ENCODE peak calls at places on chromosomes 16 and 17, in ten cellular contexts. U is tibial nerve; T is mammary epithelial cell; X is CD4-positive, alpha-beta T cell; P is H1; Q is heart left ventricle; E is H9; S is MCF 10A; J is breast epithelium; Z is uterus. D is an unnamed sample.

GRCh38 chr16:50653056-50653455 is 28.1 kb downstream of the SNX20 start:
- DNase-seq in U (no peak), T (no peak), X (no peak), P (no peak), Q (no peak), E (no peak), S (no peak), J (no peak), Z (no peak), D (no peak)

GRCh38 chr17:43671075-43671692 is 9.5 kb upstream of the MEOX1 start:
- DNase-seq in U (no peak), T (no peak), X (no peak), P (no peak), Q (peak; percentile 36), E (no peak), S (peak; percentile 48), J (no peak), Z (peak; percentile 48), D (no peak)

GRCh38 chr17:35729405-35729833 is 2.0 kb upstream of the RASL10B start:
- DNase-seq in U (no peak), T (no peak), X (no peak), P (no peak), Q (no peak), E (no peak), S (no peak), J (no peak), Z (no peak), D (no peak)

GRCh38 chr16:67846320-67847063 is at the start of gene NUTF2:
- DNase-seq in U (peak; percentile 91), T (peak; percentile 93), X (peak; percentile 94), P (peak; percentile 92), Q (peak; percentile 98), E (peak; percentile 99), S (peak; percentile 95), J (peak; percentile 92), Z (peak; percentile 96), D (peak; percentile 98)

GRCh38 chr16:50399411-50399810 is 30.6 kb upstream of the BRD7 start:
- DNase-seq in U (no peak), T (no peak), X (no peak), P (no peak), Q (no peak), E (no peak), S (no peak), J (no peak), Z (no peak), D (no peak)

GRCh38 chr16:88072571-88073001 is 121.4 kb downstream of the BANP start:
- DNase-seq in U (no peak), T (no peak), X (no peak), P (no peak), Q (no peak), E (no peak), S (no peak), J (no peak), Z (no peak), D (no peak)

GRCh38 chr17:42130310-42130936 is 7.8 kb downstream of the HSPB9 start:
- DNase-seq in U (no peak), T (no peak), X (no peak), P (no peak), Q (no peak), E (no peak), S (no peak), J (no peak), Z (no peak), D (no peak)

GRCh38 chr17:30969989-30970680 is 704 bp upstream of the RNF135 start:
- DNase-seq in U (no peak), T (peak; percentile 67), X (peak; percentile 3), P (no peak), Q (no peak), E (peak; percentile 60), S (peak; percentile 58), J (no peak), Z (peak; percentile 23), D (no peak)

GRCh38 chr17:32995416-32995815 is 3.8 kb downstream of the SPACA3 start:
- DNase-seq in U (no peak), T (no peak), X (no peak), P (no peak), Q (no peak), E (no peak), S (no peak), J (no peak), Z (no peak), D (no peak)

GRCh38 chr17:33002245-33002644 is 10.6 kb downstream of the SPACA3 start:
- DNase-seq in U (no peak), T (no peak), X (no peak), P (no peak), Q (no peak), E (no peak), S (no peak), J (no peak), Z (no peak), D (no peak)

GRCh38 chr17:32998893-32999240 is 7.2 kb downstream of the SPACA3 start:
- DNase-seq in U (no peak), T (peak; percentile 56), X (no peak), P (no peak), Q (no peak), E (no peak), S (peak; percentile 25), J (no peak), Z (no peak), D (no peak)

GRCh38 chr17:32993977-32994376 is 2.3 kb downstream of the SPACA3 start:
- DNase-seq in U (no peak), T (peak; percentile 31), X (no peak), P (no peak), Q (no peak), E (no peak), S (no peak), J (no peak), Z (no peak), D (no peak)

DNA sequence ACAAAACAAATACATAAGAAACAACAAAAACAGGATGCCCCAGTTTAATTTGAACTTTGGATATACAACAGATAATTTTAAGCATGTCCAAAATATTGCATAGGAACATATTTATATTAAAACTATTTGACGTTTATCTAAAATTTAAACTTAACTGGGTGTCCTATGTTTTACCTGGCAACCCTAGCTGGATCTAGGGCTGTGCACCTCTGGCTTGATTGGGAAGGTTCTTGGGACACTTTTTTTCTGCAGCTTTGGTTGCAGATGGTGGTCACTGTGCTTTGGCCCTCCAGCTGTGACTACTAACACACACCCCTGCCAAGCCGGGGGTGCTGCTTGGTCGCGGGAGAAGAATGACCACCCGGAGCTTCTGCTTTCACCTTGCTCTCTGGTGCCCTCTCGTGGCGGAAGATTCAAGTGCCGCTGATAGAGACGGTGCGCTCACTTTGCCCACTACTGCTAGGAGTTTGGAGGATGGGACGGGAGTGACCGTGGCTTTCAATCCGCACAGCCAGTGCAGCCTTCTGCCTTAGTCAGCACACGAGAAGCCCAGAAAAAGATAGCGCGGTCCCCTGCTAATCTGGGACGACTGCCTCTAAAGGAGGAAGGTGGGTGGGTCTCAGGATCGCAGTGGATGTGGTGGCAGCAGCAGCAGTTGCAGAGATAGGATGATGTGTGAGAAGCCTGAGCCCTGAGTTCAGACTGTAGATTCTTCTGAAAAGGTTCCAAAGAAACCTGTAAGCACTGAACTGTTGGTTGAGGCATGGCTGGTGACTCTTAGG is 6.7 kb downstream of the SPACA3 start:
- DNase-seq in U (peak; percentile 79), T (peak; percentile 61), X (peak; percentile 67), P (peak; percentile 54), Q (peak; percentile 60), E (peak; percentile 90), S (peak; percentile 79), J (peak; percentile 53), Z (peak; percentile 80), D (peak; percentile 82)
- TF ChIP-seq CTCF in U (peak; percentile 80), T (peak; percentile 90), X (peak; percentile 94), P (peak; percentile 93), Q (peak; percentile 79), E (peak; percentile 94), S (peak; percentile 87), J (peak; percentile 81), Z (peak; percentile 77), D (peak; percentile 82)

DNA sequence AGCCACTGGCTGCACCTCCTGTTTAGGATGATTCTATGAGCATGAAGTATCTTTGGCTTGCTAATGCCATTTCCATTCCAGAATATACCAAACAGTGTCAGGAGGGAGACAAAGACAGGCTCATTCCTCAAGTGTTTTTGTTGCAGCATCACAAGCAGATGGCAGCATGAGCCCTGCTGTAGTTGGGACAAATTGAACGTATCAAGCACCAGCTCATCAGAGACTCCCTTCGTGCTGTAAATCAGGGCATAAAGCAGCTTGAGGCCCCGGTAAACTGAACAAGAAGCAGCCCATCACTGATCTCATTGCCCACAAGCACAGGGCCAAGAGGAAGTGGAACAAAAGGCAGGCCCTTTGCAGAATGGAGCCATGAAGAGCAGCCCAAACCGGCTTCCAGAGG is 45.8 kb upstream of the HS3ST3A1 start:
- DNase-seq in U (no peak), T (no peak), X (no peak), P (no peak), Q (no peak), E (no peak), S (no peak), J (no peak), Z (no peak), D (no peak)
- TF ChIP-seq CTCF in U (no peak), T (no peak), X (no peak), P (peak; percentile 5), Q (no peak), E (no peak), S (no peak), J (no peak), Z (no peak), D (no peak)

GRCh38 chr16:12898556-12898955 is 2.8 kb upstream of the SHISA9 start:
- DNase-seq in U (no peak), T (no peak), X (no peak), P (no peak), Q (no peak), E (peak; percentile 50), S (peak; percentile 33), J (no peak), Z (no peak), D (no peak)

GRCh38 chr16:12900599-12901203 is 697 bp upstream of the SHISA9 start:
- DNase-seq in U (no peak), T (no peak), X (no peak), P (no peak), Q (no peak), E (peak; percentile 36), S (no peak), J (no peak), Z (no peak), D (no peak)

GRCh38 chr16:12899529-12900168 is 1.7 kb upstream of the SHISA9 start:
- DNase-seq in U (no peak), T (peak; percentile 74), X (no peak), P (no peak), Q (no peak), E (no peak), S (no peak), J (no peak), Z (no peak), D (no peak)

GRCh38 chr16:12893050-12893750 is 8.2 kb upstream of the SHISA9 start:
- DNase-seq in U (no peak), T (no peak), X (no peak), P (no peak), Q (no peak), E (no peak), S (no peak), J (no peak), Z (no peak), D (no peak)

GRCh38 chr16:12896562-12896961 is 4.8 kb upstream of the SHISA9 start:
- DNase-seq in U (no peak), T (peak; percentile 61), X (no peak), P (no peak), Q (no peak), E (peak; percentile 50), S (peak; percentile 77), J (no peak), Z (no peak), D (no peak)
- TF ChIP-seq CTCF in U (no peak), T (peak; percentile 64), X (no peak), P (peak; percentile 78), Q (no peak), E (peak; percentile 83), S (peak; percentile 63), J (peak; percentile 22), Z (no peak), D (peak; percentile 55)

GRCh38 chr17:54899721-54900456 is 763 bp upstream of the TOM1L1 start:
- DNase-seq in U (no peak), T (no peak), X (no peak), P (peak; percentile 29), Q (no peak), E (peak; percentile 81), S (no peak), J (no peak), Z (no peak), D (peak; percentile 58)

GRCh38 chr17:54902017-54902416 is 1.4 kb downstream of the TOM1L1 start:
- DNase-seq in U (no peak), T (no peak), X (no peak), P (no peak), Q (no peak), E (no peak), S (no peak), J (no peak), Z (no peak), D (no peak)

GRCh38 chr17:54899201-54899600 is 1.5 kb upstream of the TOM1L1 start:
- DNase-seq in U (no peak), T (no peak), X (no peak), P (no peak), Q (no peak), E (no peak), S (no peak), J (no peak), Z (no peak), D (no peak)

GRCh38 chr17:54901230-54901847 is 687 bp downstream of the TOM1L1 start:
- DNase-seq in U (no peak), T (peak; percentile 81), X (no peak), P (no peak), Q (no peak), E (peak; percentile 34), S (peak; percentile 96), J (no peak), Z (no peak), D (no peak)

GRCh38 chr17:54900457-54901229 is at the start of gene TOM1L1:
- DNase-seq in U (peak; percentile 15), T (peak; percentile 78), X (no peak), P (peak; percentile 56), Q (peak; percentile 45), E (peak; percentile 94), S (peak; percentile 87), J (peak; percentile 67), Z (peak; percentile 49), D (peak; percentile 75)
- TF ChIP-seq CTCF in U (no peak), T (no peak), X (no peak), P (no peak), Q (no peak), E (peak; percentile 11), S (peak; percentile 6), J (peak; percentile 13), Z (no peak), D (no peak)

D was measured in BE2C.